ENCODE peak calls at places on chromosomes 7 and 10, in eight cellular contexts. M is cardiac fibroblast, G is heart left ventricle, P is mammary epithelial cell, V is BJ, I is tibial nerve, T is brain microvascular endothelial cell, B is HAP-1. H is an unnamed sample.

GRCh38 chr7:68417659-68418058 is 1180.6 kb upstream of the AUTS2 start:
- DNase-seq in M (no peak), G (no peak), P (no peak), V (no peak), I (no peak), T (no peak), B (no peak), H (no peak)

GRCh38 chr7:55048221-55048859 is 29.5 kb downstream of the EGFR start:
- DNase-seq in M (no peak), G (no peak), P (no peak), V (no peak), I (no peak), T (no peak), B (no peak), H (no peak)

GRCh38 chr10:97025613-97026242 is 160.0 kb downstream of the SLIT1 start:
- DNase-seq in M (peak; percentile 67), G (peak; percentile 32), P (peak; percentile 20), V (no peak), I (no peak), T (peak; percentile 29), B (peak; percentile 75), H (no peak)

GRCh38 chr10:30455816-30456215 is 21.8 kb downstream of the MAP3K8 start:
- DNase-seq in M (no peak), G (no peak), P (no peak), V (no peak), I (no peak), T (no peak), B (no peak), H (no peak)

GRCh38 chr10:123301077-123301875 is 147.1 kb downstream of the BUB3 start:
- DNase-seq in M (peak; percentile 62), G (peak; percentile 16), P (peak; percentile 39), V (no peak), I (no peak), T (no peak), B (no peak), H (peak; percentile 20)

GRCh38 chr7:55065511-55066229 is 46.9 kb downstream of the EGFR start:
- DNase-seq in M (peak; percentile 89), G (no peak), P (peak; percentile 79), V (no peak), I (no peak), T (peak; percentile 87), B (no peak), H (peak; percentile 67)

GRCh38 chr10:128956149-128956548 is 510.9 kb upstream of the MGMT start:
- DNase-seq in M (no peak), G (no peak), P (no peak), V (no peak), I (no peak), T (no peak), B (no peak), H (no peak)

GRCh38 chr7:101405474-101406067 is 42.9 kb downstream of the COL26A1 start:
- DNase-seq in M (no peak), G (no peak), P (no peak), V (no peak), I (no peak), T (no peak), B (no peak), H (no peak)

GRCh38 chr10:73909716-73910115 is 1.2 kb upstream of the PLAU start:
- DNase-seq in M (no peak), G (no peak), P (no peak), V (no peak), I (no peak), T (no peak), B (no peak), H (no peak)

GRCh38 chr10:73908853-73909611 is 1.9 kb upstream of the PLAU start:
- DNase-seq in M (peak; percentile 86), G (peak; percentile 70), P (peak; percentile 100), V (peak; percentile 93), I (no peak), T (peak; percentile 93), B (peak; percentile 34), H (peak; percentile 74)

GRCh38 chr10:73910764-73911552 is at the start of gene PLAU:
- DNase-seq in M (no peak), G (peak; percentile 74), P (peak; percentile 73), V (no peak), I (no peak), T (no peak), B (peak; percentile 72), H (no peak)

GRCh38 chr10:73911553-73912004 is 647 bp downstream of the PLAU start:
- DNase-seq in M (peak; percentile 36), G (no peak), P (peak; percentile 66), V (no peak), I (no peak), T (no peak), B (no peak), H (no peak)

DNA sequence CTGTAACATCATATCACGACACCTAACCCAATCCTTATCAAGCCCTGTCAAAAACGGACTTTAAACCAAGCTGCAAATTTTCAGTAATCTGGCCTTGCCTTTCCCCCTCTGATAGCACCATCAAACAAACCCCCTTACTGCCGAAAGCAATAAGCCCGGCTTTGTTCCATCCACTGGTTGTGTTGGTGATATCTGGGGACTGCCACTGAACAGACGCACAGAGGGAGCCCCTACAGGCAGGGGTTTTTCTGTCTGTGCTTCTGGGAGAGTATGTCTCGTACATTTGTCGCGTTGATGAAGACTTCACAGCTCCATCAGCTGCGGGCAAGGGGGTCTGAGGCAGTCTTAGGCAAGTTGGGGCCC is 550 bp upstream of the PLAU start:
- DNase-seq in M (no peak), G (no peak), P (peak; percentile 61), V (no peak), I (no peak), T (no peak), B (peak; percentile 37), H (no peak)
- H3K4me3 ChIP-seq in M (peak overlapping the region; percentile 70), G (peak overlapping the region; percentile 95), P (peak overlapping the region; percentile 71), V (peak overlapping the region; percentile 65), I (peak overlapping the region; percentile 78), T (peak overlapping the region; percentile 71), B (peak overlapping the region; percentile 43), H (peak overlapping the region; percentile 67)

GRCh38 chr7:105307163-105307672 is 81.5 kb downstream of the SRPK2 start:
- DNase-seq in M (no peak), G (no peak), P (no peak), V (no peak), I (no peak), T (no peak), B (no peak), H (no peak)

GRCh38 chr7:105309235-105310156 is 79.2 kb downstream of the SRPK2 start:
- DNase-seq in M (no peak), G (no peak), P (no peak), V (no peak), I (no peak), T (peak; percentile 6), B (no peak), H (no peak)

GRCh38 chr7:105305633-105306032 is 83.1 kb downstream of the SRPK2 start:
- DNase-seq in M (no peak), G (no peak), P (no peak), V (no peak), I (no peak), T (no peak), B (no peak), H (no peak)

GRCh38 chr7:105306160-105306784 is 82.4 kb downstream of the SRPK2 start:
- DNase-seq in M (peak; percentile 16), G (no peak), P (no peak), V (no peak), I (no peak), T (no peak), B (no peak), H (no peak)

GRCh38 chr7:105304040-105304895 is 84.5 kb downstream of the SRPK2 start:
- DNase-seq in M (peak; percentile 43), G (no peak), P (peak; percentile 86), V (no peak), I (no peak), T (peak; percentile 4), B (peak; percentile 48), H (peak; percentile 10)
- H3K4me3 ChIP-seq in M (no peak overlapping the region), G (no peak overlapping the region), P (no peak overlapping the region), V (no peak overlapping the region), I (peak overlapping the region; percentile 33), T (no peak overlapping the region), B (no peak overlapping the region), H (no peak overlapping the region)

GRCh38 chr7:149283321-149283720 is 21.3 kb downstream of the ZNF783 start:
- DNase-seq in M (no peak), G (no peak), P (no peak), V (no peak), I (no peak), T (no peak), B (no peak), H (no peak)

GRCh38 chr7:149284850-149285580 is 23.0 kb downstream of the ZNF783 start:
- DNase-seq in M (peak; percentile 89), G (peak; percentile 94), P (peak; percentile 75), V (peak; percentile 26), I (peak; percentile 83), T (peak; percentile 88), B (peak; percentile 97), H (peak; percentile 62)

GRCh38 chr7:149282331-149282655 is 20.3 kb downstream of the ZNF783 start:
- DNase-seq in M (no peak), G (no peak), P (no peak), V (no peak), I (no peak), T (no peak), B (no peak), H (no peak)

GRCh38 chr7:149285581-149285975 is 23.6 kb downstream of the ZNF783 start:
- DNase-seq in M (peak; percentile 41), G (no peak), P (no peak), V (no peak), I (no peak), T (peak; percentile 20), B (peak; percentile 66), H (no peak)

GRCh38 chr7:149284343-149284742 is 22.3 kb downstream of the ZNF783 start:
- DNase-seq in M (no peak), G (no peak), P (peak; percentile 2), V (no peak), I (no peak), T (no peak), B (no peak), H (no peak)
- H3K4me3 ChIP-seq in M (no peak overlapping the region), G (no peak overlapping the region), P (no peak overlapping the region), V (no peak overlapping the region), I (no peak overlapping the region), T (no peak overlapping the region), B (no peak overlapping the region), H (no peak overlapping the region)

GRCh38 chr10:92691042-92691590 is 1.4 kb downstream of the HHEX start:
- DNase-seq in M (no peak), G (peak; percentile 67), P (no peak), V (no peak), I (no peak), T (no peak), B (peak; percentile 41), H (no peak)

GRCh38 chr10:92688927-92689662 is 660 bp upstream of the HHEX start:
- DNase-seq in M (peak; percentile 44), G (no peak), P (no peak), V (no peak), I (no peak), T (peak; percentile 17), B (peak; percentile 50), H (no peak)

GRCh38 chr10:92689663-92690210 is at the start of gene HHEX:
- DNase-seq in M (peak; percentile 83), G (peak; percentile 65), P (peak; percentile 50), V (no peak), I (no peak), T (no peak), B (peak; percentile 75), H (no peak)

GRCh38 chr10:92691591-92692084 is 1.9 kb downstream of the HHEX start:
- DNase-seq in M (no peak), G (peak; percentile 73), P (no peak), V (no peak), I (peak; percentile 35), T (no peak), B (peak; percentile 51), H (no peak)

GRCh38 chr10:92690211-92691041 is 671 bp downstream of the HHEX start:
- DNase-seq in M (peak; percentile 62), G (peak; percentile 67), P (peak; percentile 56), V (no peak), I (no peak), T (peak; percentile 47), B (peak; percentile 72), H (no peak)
- H3K4me3 ChIP-seq in M (peak overlapping the region; percentile 80), G (peak overlapping the region; percentile 81), P (peak overlapping the region; percentile 26), V (peak overlapping the region; percentile 89), I (peak overlapping the region; percentile 63), T (peak overlapping the region; percentile 63), B (peak overlapping the region; percentile 71), H (peak overlapping the region; percentile 56)

H was measured in skeletal muscle cell.